ENCODE peak calls at places on chromosomes 7 and 10, in four cellular contexts. O is CD4-positive, alpha-beta T cell; S is fibroblast of lung; D is tibial artery. C is an unnamed sample.

GRCh38 chr10:110488124-110488681 is 9.5 kb upstream of the DUSP5 start:
- DNase-seq in O (no peak), S (peak; percentile 72), D (no peak), C (no peak)

GRCh38 chr10:110006358-110007170 is 1.2 kb upstream of the ADD3 start:
- DNase-seq in O (no peak), S (peak; percentile 82), D (peak; percentile 81), C (no peak)

GRCh38 chr7:110911632-110912031 is 179.3 kb upstream of the LRRN3 start:
- DNase-seq in O (no peak), S (no peak), D (no peak), C (no peak)

GRCh38 chr7:2601907-2602735 is 29.7 kb upstream of the TTYH3 start:
- DNase-seq in O (no peak), S (no peak), D (peak; percentile 64), C (no peak)

GRCh38 chr7:70744414-70744942 is 387.5 kb upstream of the GALNT17 start:
- DNase-seq in O (no peak), S (no peak), D (no peak), C (no peak)

GRCh38 chr7:12712236-12712635 is 24.8 kb downstream of the ARL4A start:
- DNase-seq in O (no peak), S (no peak), D (no peak), C (no peak)

GRCh38 chr7:51253157-51253556 is 63.5 kb downstream of the COBL start:
- DNase-seq in O (no peak), S (no peak), D (no peak), C (no peak)

GRCh38 chr10:89267056-89267455 is 15.5 kb upstream of the LIPA start:
- DNase-seq in O (no peak), S (no peak), D (no peak), C (no peak)

GRCh38 chr7:148877517-148877916 is 6.6 kb downstream of the EZH2 start:
- DNase-seq in O (no peak), S (no peak), D (no peak), C (no peak)

GRCh38 chr7:117993377-117994003 is 120.2 kb upstream of the CTTNBP2 start:
- DNase-seq in O (no peak), S (peak; percentile 20), D (no peak), C (no peak)

GRCh38 chr10:43479275-43479674 is 42.4 kb downstream of the ZNF487 start:
- DNase-seq in O (no peak), S (peak; percentile 25), D (no peak), C (no peak)

GRCh38 chr7:16326099-16326498 is 95.2 kb downstream of the CRPPA start:
- DNase-seq in O (no peak), S (no peak), D (no peak), C (no peak)

GRCh38 chr10:112369495-112370423 is 4.2 kb upstream of the ACSL5 start:
- DNase-seq in O (no peak), S (no peak), D (no peak), C (no peak)

GRCh38 chr10:30831401-30831800 is 200.3 kb downstream of the ZNF438 start:
- DNase-seq in O (no peak), S (no peak), D (peak; percentile 40), C (no peak)

GRCh38 chr7:24660541-24660940 is 87.3 kb downstream of the PALS2 start:
- DNase-seq in O (no peak), S (peak; percentile 42), D (no peak), C (no peak)

GRCh38 chr10:17062009-17062408 is 67.6 kb downstream of the CUBN start:
- DNase-seq in O (no peak), S (peak; percentile 89), D (no peak), C (no peak)

GRCh38 chr10:79400567-79401004 is 44.8 kb downstream of the ZCCHC24 start:
- DNase-seq in O (no peak), S (no peak), D (no peak), C (no peak)

GRCh38 chr10:80504897-80505465 is 32.7 kb upstream of the SH2D4B start:
- DNase-seq in O (no peak), S (no peak), D (no peak), C (no peak)

GRCh38 chr7:141442781-141443180 is 108.4 kb upstream of the AGK start:
- DNase-seq in O (no peak), S (no peak), D (no peak), C (no peak)

GRCh38 chr7:98418271-98418635 is 17.4 kb upstream of the BAIAP2L1 start:
- DNase-seq in O (no peak), S (peak; percentile 86), D (no peak), C (no peak)

GRCh38 chr7:71237945-71238344 is 106.0 kb downstream of the GALNT17 start:
- DNase-seq in O (no peak), S (no peak), D (peak; percentile 78), C (no peak)

GRCh38 chr7:151195616-151196450 is 8.8 kb upstream of the ASB10 start:
- DNase-seq in O (no peak), S (no peak), D (no peak), C (no peak)
- TF ChIP-seq CTCF in O (no peak), S (no peak), D (no peak), C (no peak)

GRCh38 chr10:130458509-130458908 is 322.3 kb downstream of the GLRX3 start:
- DNase-seq in O (no peak), S (no peak), D (no peak), C (no peak)
- TF ChIP-seq CTCF in O (no peak), S (no peak), D (no peak), C (no peak)

GRCh38 chr7:36473454-36474282 is 84.0 kb downstream of the ANLN start:
- DNase-seq in O (no peak), S (peak; percentile 25), D (no peak), C (no peak)
- TF ChIP-seq CTCF in O (no peak), S (peak; percentile 52), D (no peak), C (no peak)

GRCh38 chr7:35801392-35802101 is 690 bp downstream of the SEPTIN7 start:
- DNase-seq in O (peak; percentile 73), S (peak; percentile 65), D (peak; percentile 86), C (peak; percentile 36)
- TF ChIP-seq CTCF in O (peak; percentile 41), S (peak; percentile 67), D (peak; percentile 44), C (no peak)

GRCh38 chr7:636396-636795 is 90.1 kb upstream of the DNAAF5 start:
- DNase-seq in O (peak; percentile 32), S (peak; percentile 23), D (peak; percentile 78), C (no peak)
- TF ChIP-seq CTCF in O (peak; percentile 23), S (no peak), D (peak; percentile 70), C (no peak)

DNA sequence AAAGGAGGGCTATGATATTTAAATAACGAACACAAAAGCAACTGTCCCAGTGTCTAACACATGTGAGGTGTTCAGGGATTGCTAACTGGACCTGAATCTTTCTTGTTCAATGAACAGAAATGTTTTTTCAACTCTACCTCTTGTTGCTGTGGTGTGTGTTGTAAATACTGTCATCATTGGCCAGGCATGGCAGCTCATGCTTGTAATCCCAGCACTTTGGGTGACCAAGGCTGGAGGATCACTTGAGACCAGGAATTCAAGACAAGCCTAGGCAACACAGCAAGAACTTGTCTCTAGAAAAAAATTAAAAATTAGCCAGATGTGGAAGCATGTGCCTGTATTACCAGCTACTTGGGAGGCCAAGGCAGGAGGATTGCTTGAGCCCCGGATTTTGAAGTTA is 1250.9 kb downstream of the TYW1 start:
- DNase-seq in O (no peak), S (no peak), D (no peak), C (no peak)
- TF ChIP-seq CTCF in O (no peak), S (no peak), D (no peak), C (no peak)

GRCh38 chr10:8444630-8445029 is 390.1 kb downstream of the GATA3 start:
- DNase-seq in O (peak; percentile 22), S (peak; percentile 20), D (no peak), C (no peak)
- TF ChIP-seq CTCF in O (peak; percentile 57), S (no peak), D (no peak), C (no peak)

GRCh38 chr10:57593983-57594573 is 673.6 kb downstream of the IPMK start:
- DNase-seq in O (no peak), S (no peak), D (no peak), C (no peak)
- TF ChIP-seq CTCF in O (no peak), S (no peak), D (no peak), C (no peak)

GRCh38 chr7:18125536-18125935 is 97.9 kb upstream of the PRPS1L1 start:
- DNase-seq in O (no peak), S (peak; percentile 33), D (no peak), C (no peak)

GRCh38 chr7:18117482-18117881 is 89.8 kb upstream of the PRPS1L1 start:
- DNase-seq in O (no peak), S (peak; percentile 94), D (no peak), C (no peak)

GRCh38 chr7:18123508-18124239 is 96.0 kb upstream of the PRPS1L1 start:
- DNase-seq in O (no peak), S (peak; percentile 19), D (no peak), C (no peak)

GRCh38 chr7:18116661-18117060 is 89.0 kb upstream of the PRPS1L1 start:
- DNase-seq in O (no peak), S (peak; percentile 55), D (no peak), C (no peak)

GRCh38 chr7:18119985-18120384 is 92.3 kb upstream of the PRPS1L1 start:
- DNase-seq in O (no peak), S (peak; percentile 11), D (no peak), C (no peak)
- TF ChIP-seq CTCF in O (no peak), S (peak; percentile 31), D (no peak), C (no peak)

GRCh38 chr7:80098795-80099194 is 35.8 kb upstream of the GNAI1 start:
- DNase-seq in O (no peak), S (no peak), D (no peak), C (no peak)
- TF ChIP-seq CTCF in O (no peak), S (peak; percentile 31), D (no peak), C (no peak)

C was measured in omental fat pad.